ENCODE peak calls at places on chromosomes 12 and 14, in five cellular contexts. I is fibroblast of lung, D is NCI-H1092 treated with DMSO at 0.1 percent for 48 hours, X is adrenal gland, K is EL. Q is an unnamed sample.
A peak's percentile ranks its signal among the peaks of the same experiment; 100 is the strongest.

GRCh38 chr14:77830692-77831091 is 30.8 kb downstream of the ADCK1 start:
- DNase-seq in I (no peak), D (no peak), X (no peak), K (no peak), Q (no peak)

GRCh38 chr12:111505601-111506036 is 93.5 kb downstream of the ATXN2 start:
- DNase-seq in I (peak; percentile 6), D (no peak), X (no peak), K (no peak), Q (no peak)

GRCh38 chr12:43676183-43676813 is 82.3 kb downstream of the PUS7L start:
- DNase-seq in I (no peak), D (no peak), X (no peak), K (peak; percentile 6), Q (no peak)

GRCh38 chr14:105117710-105118385 is 50.7 kb downstream of the JAG2 start:
- DNase-seq in I (no peak), D (no peak), X (peak; percentile 13), K (no peak), Q (no peak)

GRCh38 chr14:31243860-31244259 is 36.3 kb upstream of the HECTD1 start:
- DNase-seq in I (no peak), D (no peak), X (no peak), K (no peak), Q (no peak)

GRCh38 chr14:100065161-100065871 is at the start of gene EVL:
- DNase-seq in I (no peak), D (no peak), X (no peak), K (no peak), Q (no peak)

GRCh38 chr12:29208060-29208459 is 59.0 kb downstream of the FAR2 start:
- DNase-seq in I (no peak), D (no peak), X (no peak), K (no peak), Q (no peak)

GRCh38 chr12:585062-586061 is 77.9 kb downstream of the NINJ2 start:
- DNase-seq in I (no peak), D (no peak), X (no peak), K (no peak), Q (no peak)

GRCh38 chr14:85471156-85471555 is 58.8 kb upstream of the FLRT2 start:
- DNase-seq in I (peak; percentile 86), D (no peak), X (no peak), K (peak; percentile 49), Q (no peak)

GRCh38 chr14:64421166-64421565 is 33.0 kb downstream of the MTHFD1 start:
- DNase-seq in I (peak; percentile 89), D (no peak), X (no peak), K (peak; percentile 89), Q (peak; percentile 41)

GRCh38 chr12:31644536-31644935 is 15.0 kb upstream of the ETFBKMT start:
- DNase-seq in I (no peak), D (no peak), X (no peak), K (no peak), Q (no peak)

GRCh38 chr14:53526190-53526589 is 373.1 kb upstream of the DDHD1 start:
- DNase-seq in I (peak; percentile 14), D (no peak), X (no peak), K (no peak), Q (no peak)

GRCh38 chr12:11785722-11786121 is 136.2 kb downstream of the ETV6 start:
- DNase-seq in I (peak; percentile 47), D (no peak), X (no peak), K (no peak), Q (no peak)

GRCh38 chr12:10716704-10717315 is 6.3 kb downstream of the YBX3 start:
- DNase-seq in I (peak; percentile 95), D (no peak), X (peak; percentile 85), K (peak; percentile 93), Q (peak; percentile 51)

GRCh38 chr12:103542078-103542477 is 45.0 kb upstream of the STAB2 start:
- DNase-seq in I (no peak), D (no peak), X (no peak), K (no peak), Q (no peak)

GRCh38 chr12:55797550-55797949 is 20.0 kb downstream of the SARNP start:
- DNase-seq in I (no peak), D (no peak), X (no peak), K (no peak), Q (no peak)

GRCh38 chr14:24556756-24557155 is 19.3 kb downstream of the CTSG start:
- DNase-seq in I (peak; percentile 25), D (no peak), X (no peak), K (peak; percentile 42), Q (no peak)

GRCh38 chr14:94904636-94905035 is 134.7 kb upstream of the GSC start:
- DNase-seq in I (peak; percentile 67), D (no peak), X (no peak), K (peak; percentile 60), Q (no peak)

GRCh38 chr12:124289634-124290600 is 5.0 kb upstream of the RFLNA start:
- DNase-seq in I (peak; percentile 64), D (no peak), X (peak; percentile 38), K (peak; percentile 71), Q (no peak)

GRCh38 chr14:104392001-104392395 is 187.6 kb upstream of the C14orf180 start:
- DNase-seq in I (no peak), D (no peak), X (no peak), K (no peak), Q (no peak)

GRCh38 chr14:35044939-35045797 is 904 bp upstream of the FAM177A1 start:
- DNase-seq in I (peak; percentile 64), D (no peak), X (no peak), K (no peak), Q (no peak)

GRCh38 chr12:55789893-55790292 is 27.6 kb downstream of the SARNP start:
- DNase-seq in I (no peak), D (no peak), X (no peak), K (no peak), Q (no peak)

GRCh38 chr12:106195638-106196037 is 52.2 kb downstream of the CKAP4 start:
- DNase-seq in I (peak; percentile 69), D (no peak), X (peak; percentile 80), K (peak; percentile 10), Q (no peak)

GRCh38 chr14:57884175-57884574 is 18.3 kb upstream of the SLC35F4 start:
- DNase-seq in I (no peak), D (peak; percentile 23), X (no peak), K (no peak), Q (peak; percentile 31)

GRCh38 chr12:75271576-75271975 is 58.5 kb downstream of the CAPS2 start:
- DNase-seq in I (no peak), D (no peak), X (no peak), K (no peak), Q (no peak)

Q was measured in NCI-H2171 treated with DMSO at 0.1 percent for 48 hours.